ENCODE peak calls at places on chromosomes 13 and 19, in six cellular contexts. K is NCI-H2227 treated with DMSO at 0.1 percent for 48 hours, P is LoVo, T is left colon, Q is mucosa of descending colon, G is hippocampal formation. A is an unnamed sample.

GRCh38 chr19:1248454-1249297 is at the start of gene MIDN:
- DNase-seq in K (peak), P (peak), T (peak), Q (peak), G (peak), A (peak)

GRCh38 chr19:49363265-49364082 is at the start of gene DKKL1:
- DNase-seq in K (peak), P (peak), T (peak), Q (peak), G (no peak), A (peak)

GRCh38 chr19:46913198-46913851 is 52.5 kb downstream of the ARHGAP35 start:
- DNase-seq in K (no peak), P (no peak), T (no peak), Q (no peak), G (no peak), A (peak)

GRCh38 chr19:3061214-3062161 is 807 bp downstream of the TLE5 start:
- DNase-seq in K (no peak), P (no peak), T (peak), Q (peak), G (peak), A (no peak)

GRCh38 chr19:40512110-40512472 is 45.3 kb downstream of the SPTBN4 start:
- DNase-seq in K (no peak), P (no peak), T (no peak), Q (no peak), G (no peak), A (no peak)

GRCh38 chr19:29321116-29321515 is 108.2 kb upstream of the UQCRFS1 start:
- DNase-seq in K (no peak), P (no peak), T (no peak), Q (no peak), G (no peak), A (no peak)

GRCh38 chr13:105063676-105064075 is 1471.8 kb downstream of the EFNB2 start:
- DNase-seq in K (no peak), P (no peak), T (no peak), Q (no peak), G (no peak), A (no peak)

GRCh38 chr13:74316531-74316930 is 182.3 kb upstream of the KLF12 start:
- DNase-seq in K (no peak), P (peak), T (no peak), Q (no peak), G (no peak), A (peak)

GRCh38 chr19:50178859-50179537 is 15.9 kb upstream of the IZUMO2 start:
- DNase-seq in K (no peak), P (peak), T (no peak), Q (no peak), G (no peak), A (no peak)

GRCh38 chr13:99103536-99103935 is 97.1 kb upstream of the UBAC2 start:
- DNase-seq in K (peak), P (no peak), T (no peak), Q (no peak), G (peak), A (no peak)

GRCh38 chr13:21767032-21767431 is 96.2 kb downstream of the FGF9 start:
- DNase-seq in K (no peak), P (no peak), T (no peak), Q (no peak), G (no peak), A (no peak)

GRCh38 chr13:45396548-45397095 is 21.6 kb downstream of the SLC25A30 start:
- DNase-seq in K (no peak), P (no peak), T (no peak), Q (no peak), G (no peak), A (no peak)

GRCh38 chr19:55340784-55341147 is 1.1 kb downstream of the KMT5C start:
- DNase-seq in K (no peak), P (no peak), T (no peak), Q (no peak), G (no peak), A (peak)

GRCh38 chr19:6734096-6734696 is 3.2 kb downstream of the GPR108 start:
- DNase-seq in K (no peak), P (no peak), T (no peak), Q (peak), G (no peak), A (no peak)

GRCh38 chr19:57212109-57212508 is 18.7 kb upstream of the AURKC start:
- DNase-seq in K (no peak), P (no peak), T (no peak), Q (no peak), G (no peak), A (no peak)

GRCh38 chr13:27857271-27857670 is 62.5 kb upstream of the PDX1 start:
- DNase-seq in K (no peak), P (no peak), T (no peak), Q (no peak), G (no peak), A (no peak)

GRCh38 chr19:5048727-5049553 is 80.0 kb downstream of the KDM4B start:
- DNase-seq in K (no peak), P (no peak), T (peak), Q (no peak), G (no peak), A (no peak)

GRCh38 chr19:41745761-41746160 is 9.6 kb upstream of the CEACAM6 start:
- DNase-seq in K (no peak), P (no peak), T (no peak), Q (no peak), G (no peak), A (no peak)

GRCh38 chr13:88919970-88920628 is 1248.9 kb downstream of the SLITRK5 start:
- DNase-seq in K (no peak), P (no peak), T (no peak), Q (no peak), G (no peak), A (no peak)

GRCh38 chr19:17213334-17213733 is 1.8 kb upstream of the USE1 start:
- DNase-seq in K (no peak), P (no peak), T (no peak), Q (no peak), G (no peak), A (no peak)

GRCh38 chr13:48236528-48237353 is 3.7 kb downstream of the ITM2B start:
- DNase-seq in K (no peak), P (no peak), T (no peak), Q (no peak), G (no peak), A (no peak)

GRCh38 chr13:63901630-63902029 is 2486.0 kb upstream of the PCDH20 start:
- DNase-seq in K (no peak), P (no peak), T (no peak), Q (no peak), G (no peak), A (peak)

A was measured in HT-29.